ENCODE peak calls at places on chromosomes 4 and X, in four cellular contexts. V is neural progenitor cell, W is heart left ventricle, E is psoas muscle. S is an unnamed sample.

GRCh38 chr4:1029957-1030520 is 18.6 kb downstream of the FGFRL1 start:
- DNase-seq in V (no peak), W (no peak), E (no peak), S (no peak)

GRCh38 chr4:88143504-88143903 is 14.9 kb downstream of the ABCG2 start:
- DNase-seq in V (no peak), W (no peak), E (no peak), S (peak; percentile 54)

GRCh38 chr4:140153744-140154571 is at the start of gene MAML3:
- DNase-seq in V (peak; percentile 96), W (peak; percentile 97), E (peak; percentile 97), S (peak; percentile 96)

GRCh38 chrX:107541244-107541643 is 87.1 kb upstream of the PRPS1 start:
- DNase-seq in V (no peak), W (no peak), E (no peak), S (peak; percentile 52)

GRCh38 chr4:150849016-150849415 is 166.1 kb downstream of the LRBA start:
- DNase-seq in V (no peak), W (no peak), E (no peak), S (no peak)

GRCh38 chr4:121182296-121182695 is 18.2 kb upstream of the TNIP3 start:
- DNase-seq in V (no peak), W (no peak), E (no peak), S (no peak)

GRCh38 chrX:68490644-68491043 is 8.2 kb upstream of the YIPF6 start:
- DNase-seq in V (peak; percentile 35), W (no peak), E (no peak), S (peak; percentile 42)

GRCh38 chr4:41622816-41623215 is 84.9 kb downstream of the LIMCH1 start:
- DNase-seq in V (no peak), W (no peak), E (no peak), S (no peak)

GRCh38 chr4:52051615-52052474 is 741 bp downstream of the SPATA18 start:
- DNase-seq in V (peak; percentile 94), W (peak; percentile 80), E (peak; percentile 76), S (peak; percentile 90)

GRCh38 chr4:157043131-157043530 is 32.8 kb upstream of the GLRB start:
- DNase-seq in V (peak; percentile 64), W (no peak), E (no peak), S (peak; percentile 12)

GRCh38 chrX:153641575-153642312 is 5.3 kb upstream of the DUSP9 start:
- DNase-seq in V (peak; percentile 48), W (no peak), E (no peak), S (peak; percentile 37)

GRCh38 chr4:73055241-73055897 is 14.1 kb downstream of the COX18 start:
- DNase-seq in V (no peak), W (no peak), E (no peak), S (no peak)

GRCh38 chr4:76614589-76614988 is 179.6 kb downstream of the SHROOM3 start:
- DNase-seq in V (no peak), W (no peak), E (no peak), S (no peak)

GRCh38 chr4:112704991-112705845 is 68.3 kb downstream of the LARP7 start:
- DNase-seq in V (peak; percentile 72), W (peak; percentile 64), E (peak; percentile 68), S (peak; percentile 74)

GRCh38 chr4:101944649-101945048 is 154.1 kb downstream of the BANK1 start:
- DNase-seq in V (peak; percentile 11), W (no peak), E (no peak), S (no peak)

GRCh38 chrX:30153881-30154260 is 61.5 kb upstream of the MAGEB2 start:
- DNase-seq in V (peak; percentile 2), W (no peak), E (no peak), S (no peak)

GRCh38 chrX:150899191-150899757 is 806 bp upstream of the CD99L2 start:
- DNase-seq in V (peak; percentile 65), W (peak; percentile 39), E (peak; percentile 57), S (peak; percentile 36)

GRCh38 chr4:762211-763190 is 56.9 kb downstream of the PCGF3 start:
- DNase-seq in V (no peak), W (peak; percentile 10), E (peak; percentile 33), S (peak; percentile 55)

GRCh38 chr4:24763631-24764302 is 31.6 kb upstream of the SOD3 start:
- DNase-seq in V (no peak), W (no peak), E (peak; percentile 51), S (peak; percentile 16)

GRCh38 chr4:170497729-170498128 is 408.0 kb upstream of the AADAT start:
- DNase-seq in V (no peak), W (no peak), E (no peak), S (no peak)

GRCh38 chr4:110609044-110609750 is 13.7 kb downstream of the PITX2 start:
- DNase-seq in V (peak; percentile 52), W (no peak), E (no peak), S (no peak)

GRCh38 chr4:94532016-94532789 is 80.5 kb downstream of the PDLIM5 start:
- DNase-seq in V (no peak), W (no peak), E (peak; percentile 61), S (no peak)

GRCh38 chr4:94285666-94286065 is 57.0 kb downstream of the HPGDS start:
- DNase-seq in V (no peak), W (no peak), E (no peak), S (no peak)

GRCh38 chrX:56219702-56220101 is 12.5 kb upstream of the KLF8 start:
- DNase-seq in V (peak; percentile 4), W (no peak), E (no peak), S (no peak)

DNA sequence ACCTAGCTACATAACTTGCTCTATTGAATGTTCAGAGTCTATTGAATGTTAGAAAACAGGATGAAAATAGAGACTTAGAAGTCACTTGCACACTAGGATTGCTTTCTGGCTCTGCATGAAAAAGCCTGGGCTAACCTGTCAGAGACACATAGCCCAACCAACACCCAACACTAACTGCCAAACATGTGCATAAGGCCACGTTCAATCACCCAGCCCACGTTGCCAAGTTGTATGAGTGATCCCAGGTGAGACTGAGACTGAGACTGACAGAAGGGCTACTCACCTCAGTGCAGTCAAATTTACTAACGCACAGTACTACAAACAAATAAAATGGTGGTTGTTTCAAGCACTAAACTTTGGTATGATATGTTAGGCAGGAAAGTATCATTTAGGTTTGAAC is 61.0 kb downstream of the LDB2 start:
- DNase-seq in V (no peak), W (no peak), E (no peak), S (no peak)
- H3K4me1 ChIP-seq in V (peaks cover 6% of the 10 kb centered on the region), W (peaks cover 7% of the 10 kb centered on the region), E (no peaks in the 10 kb centered on the region), S (no peaks in the 10 kb centered on the region)

DNA sequence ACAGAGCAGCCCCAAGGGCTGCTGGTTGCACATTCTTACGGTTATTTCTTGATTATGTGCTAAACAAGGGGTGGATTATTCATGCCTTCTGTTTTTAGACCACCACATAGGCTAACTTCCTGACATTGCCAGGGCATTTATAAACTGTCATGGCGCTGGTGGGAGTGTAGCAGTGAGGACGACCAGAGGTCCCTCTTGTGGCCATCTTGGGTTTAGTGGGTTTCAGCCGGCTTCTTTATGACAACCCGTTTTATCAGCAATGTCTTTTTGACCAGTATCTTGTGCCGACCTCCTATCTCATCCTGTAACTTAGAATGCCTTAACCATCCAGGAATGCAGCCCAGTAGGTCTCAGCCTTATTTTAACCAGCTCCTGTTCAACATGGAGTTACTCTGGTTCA is 212.4 kb upstream of the GRID2 start:
- DNase-seq in V (peak; percentile 9), W (no peak), E (no peak), S (no peak)
- H3K4me3 ChIP-seq in V (no peak overlapping the region), W (no peak overlapping the region), E (no peak overlapping the region), S (no peak overlapping the region)

GRCh38 chr4:84977409-84977808 is 10.9 kb upstream of the WDFY3 start:
- DNase-seq in V (no peak), W (no peak), E (no peak), S (no peak)
- H3K4me1 ChIP-seq in V (peaks cover 7% of the 10 kb centered on the region), W (no peaks in the 10 kb centered on the region), E (no peaks in the 10 kb centered on the region), S (no peaks in the 10 kb centered on the region)

DNA sequence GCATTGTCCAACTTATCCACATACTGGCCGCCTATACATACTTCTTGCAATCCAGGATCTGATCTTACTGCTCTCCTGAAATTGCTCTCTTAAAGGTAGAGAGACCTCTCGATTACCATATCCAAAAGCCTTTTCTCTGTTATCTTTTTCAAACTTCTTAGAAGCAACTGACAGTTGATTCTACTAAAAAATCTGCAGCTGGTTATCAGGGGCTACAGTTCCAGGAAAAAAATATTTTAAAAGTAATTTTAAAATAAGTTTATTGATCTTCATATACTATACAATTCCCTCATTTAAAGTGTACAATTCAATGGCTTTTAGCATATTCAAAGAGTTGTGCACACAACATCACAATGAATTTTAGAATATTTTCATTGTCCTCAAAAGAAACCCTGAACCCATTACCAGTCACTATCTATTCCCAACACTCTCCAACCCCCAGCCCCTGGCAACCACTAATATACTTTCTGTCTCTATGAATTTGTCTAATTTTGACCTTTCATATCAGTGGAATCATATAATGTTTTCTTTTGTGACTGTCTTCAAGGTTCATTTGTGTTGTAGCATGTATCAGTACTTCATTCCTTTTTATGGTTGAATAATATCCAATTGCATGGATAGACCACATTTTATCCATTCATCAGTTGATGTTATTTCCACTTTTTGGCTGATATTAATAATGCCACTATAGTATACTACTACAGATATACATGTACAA is 101.9 kb downstream of the HDAC8 start:
- DNase-seq in V (no peak), W (no peak), E (no peak), S (no peak)
- H3K4me3 ChIP-seq in V (no peak overlapping the region), W (no peak overlapping the region), E (no peak overlapping the region), S (no peak overlapping the region)

DNA sequence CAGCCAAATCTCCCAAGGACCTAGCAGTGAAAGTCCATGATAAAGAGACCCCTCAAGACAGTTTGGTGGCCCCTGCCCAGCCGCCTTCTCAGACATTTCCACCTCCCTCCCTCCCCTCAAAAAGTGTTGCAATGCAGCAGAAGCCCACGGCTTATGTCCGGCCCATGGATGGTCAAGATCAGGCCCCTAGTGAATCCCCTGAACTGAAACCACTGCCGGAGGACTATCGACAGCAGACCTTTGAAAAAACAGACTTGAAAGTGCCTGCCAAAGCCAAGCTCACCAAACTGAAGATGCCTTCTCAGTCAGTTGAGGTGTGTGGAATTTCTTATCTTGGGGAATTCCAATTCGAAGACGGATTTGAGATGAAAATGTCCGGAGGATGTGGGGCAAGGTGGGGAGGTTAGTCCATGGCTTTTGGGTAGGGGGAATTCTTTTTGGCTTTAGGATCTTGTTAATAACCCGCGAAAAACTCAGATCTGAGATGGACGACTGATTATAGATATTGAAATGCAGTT is 112.5 kb downstream of the AFF1 start:
- DNase-seq in V (no peak), W (no peak), E (no peak), S (no peak)
- H3K4me1 ChIP-seq in V (peaks cover 58% of the 10 kb centered on the region), W (peaks cover 88% of the 10 kb centered on the region), E (peaks cover 64% of the 10 kb centered on the region), S (peaks cover 10% of the 10 kb centered on the region)

DNA sequence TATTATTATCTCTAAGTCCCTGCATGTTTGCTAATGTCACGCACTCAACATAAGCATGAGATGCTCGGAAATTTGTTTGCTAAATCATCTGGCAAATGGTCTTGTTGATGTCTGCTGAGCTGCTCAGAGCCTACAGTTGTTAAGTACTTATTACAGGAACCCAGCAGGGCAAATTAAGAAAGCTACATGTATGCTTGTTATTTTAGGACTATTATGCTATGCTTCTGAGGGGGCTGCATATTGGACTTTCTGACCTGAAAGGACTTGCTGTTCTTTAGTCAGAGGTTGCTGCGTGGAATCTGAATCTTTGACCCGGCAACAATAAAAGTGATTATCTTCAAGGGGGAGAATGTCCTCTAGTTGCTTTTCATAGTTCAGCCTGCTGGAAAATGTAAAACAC is 36.3 kb upstream of the TENM3 start:
- DNase-seq in V (peak; percentile 17), W (no peak), E (no peak), S (peak; percentile 18)
- H3K4me3 ChIP-seq in V (no peak overlapping the region), W (no peak overlapping the region), E (no peak overlapping the region), S (no peak overlapping the region)

DNA sequence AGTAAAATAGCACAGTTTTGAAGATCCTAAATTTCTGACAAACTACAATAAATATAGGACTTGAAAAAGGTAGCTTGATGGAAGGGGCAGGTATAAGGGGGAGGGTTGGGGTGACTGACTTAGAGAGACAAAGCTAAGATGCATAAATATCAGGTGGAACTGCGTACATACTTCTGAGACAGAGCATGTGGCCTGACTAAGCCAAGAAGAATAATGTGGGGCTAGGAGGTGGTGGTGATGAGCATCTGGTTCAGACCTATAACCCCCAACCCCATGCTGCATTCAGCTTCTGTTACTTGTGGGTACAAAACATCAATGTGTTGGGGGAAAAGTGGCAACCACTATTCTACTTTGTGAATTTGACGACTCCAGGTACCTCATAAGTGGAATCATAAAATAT is 19.8 kb downstream of the USP9X start:
- DNase-seq in V (no peak), W (no peak), E (no peak), S (no peak)
- H3K4me1 ChIP-seq in V (peaks cover 18% of the 10 kb centered on the region), W (peaks cover 46% of the 10 kb centered on the region), E (peaks cover 35% of the 10 kb centered on the region), S (peaks cover 9% of the 10 kb centered on the region)

S was measured in hepatocyte.